ENCODE peak calls at places on chromosomes 11 and 22, in six cellular contexts. Q is lower leg skin, J is body of pancreas, C is cardiac fibroblast, E is cardiac muscle cell, O is brain microvascular endothelial cell. B is an unnamed sample.

GRCh38 chr11:92384316-92384715 is 159.7 kb downstream of the FAT3 start:
- DNase-seq in Q (no peak), J (no peak), C (peak; percentile 74), E (peak; percentile 38), O (peak; percentile 81), B (no peak)

GRCh38 chr11:57294225-57295131 is 30.3 kb downstream of the TNKS1BP1 start:
- DNase-seq in Q (no peak), J (peak; percentile 65), C (peak; percentile 53), E (peak; percentile 64), O (no peak), B (no peak)

GRCh38 chr22:27919943-27920755 is 1.1 kb upstream of the PITPNB start:
- DNase-seq in Q (no peak), J (peak; percentile 16), C (peak; percentile 66), E (peak; percentile 81), O (peak; percentile 46), B (no peak)

GRCh38 chr11:75283391-75283931 is 42.9 kb downstream of the TPBGL start:
- DNase-seq in Q (no peak), J (no peak), C (no peak), E (no peak), O (no peak), B (no peak)

GRCh38 chr22:48717076-48717810 is 1110.4 kb downstream of the BRD1 start:
- DNase-seq in Q (no peak), J (no peak), C (no peak), E (no peak), O (no peak), B (no peak)

GRCh38 chr11:122717264-122717867 is 61.8 kb downstream of the UBASH3B start:
- DNase-seq in Q (no peak), J (no peak), C (no peak), E (no peak), O (no peak), B (no peak)

GRCh38 chr11:78957481-78958245 is 383.0 kb upstream of the NARS2 start:
- DNase-seq in Q (peak; percentile 29), J (no peak), C (peak; percentile 59), E (no peak), O (no peak), B (peak; percentile 10)

GRCh38 chr22:42717197-42717967 is 3.3 kb downstream of the A4GALT start:
- DNase-seq in Q (no peak), J (no peak), C (peak; percentile 56), E (peak; percentile 19), O (no peak), B (no peak)

GRCh38 chr22:40022536-40023225 is 27.9 kb downstream of the FAM83F start:
- DNase-seq in Q (no peak), J (no peak), C (no peak), E (no peak), O (no peak), B (no peak)

GRCh38 chr11:119482561-119483001 is 59.6 kb upstream of the THY1 start:
- DNase-seq in Q (peak; percentile 83), J (no peak), C (no peak), E (no peak), O (no peak), B (no peak)

GRCh38 chr22:27686534-27686933 is 115.0 kb downstream of the MN1 start:
- DNase-seq in Q (no peak), J (peak; percentile 68), C (peak; percentile 90), E (peak; percentile 92), O (peak; percentile 95), B (no peak)

GRCh38 chr11:129694966-129695365 is 120.7 kb upstream of the TMEM45B start:
- DNase-seq in Q (peak; percentile 78), J (no peak), C (peak; percentile 14), E (no peak), O (peak; percentile 5), B (no peak)

GRCh38 chr11:119942021-119942420 is 195.9 kb downstream of the TRIM29 start:
- DNase-seq in Q (peak; percentile 68), J (no peak), C (no peak), E (no peak), O (no peak), B (no peak)

GRCh38 chr22:23289130-23289503 is 108.8 kb downstream of the BCR start:
- DNase-seq in Q (no peak), J (no peak), C (no peak), E (no peak), O (no peak), B (no peak)

GRCh38 chr11:73326929-73327811 is 19.1 kb downstream of the ARHGEF17 start:
- DNase-seq in Q (no peak), J (peak; percentile 37), C (peak; percentile 93), E (peak; percentile 38), O (no peak), B (no peak)

GRCh38 chr11:298406-299065 is 790 bp downstream of the IFITM5 start:
- DNase-seq in Q (peak; percentile 87), J (peak; percentile 64), C (no peak), E (no peak), O (no peak), B (no peak)

GRCh38 chr22:17862646-17863181 is 88.4 kb upstream of the BID start:
- DNase-seq in Q (no peak), J (no peak), C (no peak), E (no peak), O (no peak), B (no peak)

GRCh38 chr22:43002198-43002577 is 12.8 kb downstream of the PACSIN2 start:
- DNase-seq in Q (no peak), J (no peak), C (peak; percentile 72), E (peak; percentile 79), O (peak; percentile 58), B (no peak)

GRCh38 chr11:17722000-17722643 is 2.8 kb downstream of the MYOD1 start:
- DNase-seq in Q (no peak), J (peak; percentile 22), C (peak; percentile 33), E (peak; percentile 30), O (no peak), B (no peak)

GRCh38 chr11:108654994-108655631 is 9.8 kb upstream of the DDX10 start:
- DNase-seq in Q (no peak), J (peak; percentile 69), C (peak; percentile 78), E (peak; percentile 69), O (peak; percentile 49), B (no peak)

GRCh38 chr11:44619931-44620725 is 54.7 kb downstream of the CD82 start:
- DNase-seq in Q (peak; percentile 82), J (no peak), C (no peak), E (no peak), O (no peak), B (no peak)

GRCh38 chr22:47419239-47419638 is 656.8 kb downstream of the TBC1D22A start:
- DNase-seq in Q (no peak), J (no peak), C (no peak), E (no peak), O (no peak), B (no peak)

GRCh38 chr11:11243790-11244469 is 109.1 kb downstream of the CSNK2A3 start:
- DNase-seq in Q (no peak), J (peak; percentile 11), C (peak; percentile 6), E (peak; percentile 20), O (peak; percentile 16), B (no peak)

GRCh38 chr22:42913874-42914510 is 56.9 kb upstream of the ARFGAP3 start:
- DNase-seq in Q (no peak), J (peak; percentile 39), C (no peak), E (no peak), O (no peak), B (no peak)

GRCh38 chr11:3000032-3000961 is 8.2 kb upstream of the NAP1L4 start:
- DNase-seq in Q (peak; percentile 88), J (peak; percentile 90), C (peak; percentile 39), E (peak; percentile 78), O (peak; percentile 71), B (no peak)

DNA sequence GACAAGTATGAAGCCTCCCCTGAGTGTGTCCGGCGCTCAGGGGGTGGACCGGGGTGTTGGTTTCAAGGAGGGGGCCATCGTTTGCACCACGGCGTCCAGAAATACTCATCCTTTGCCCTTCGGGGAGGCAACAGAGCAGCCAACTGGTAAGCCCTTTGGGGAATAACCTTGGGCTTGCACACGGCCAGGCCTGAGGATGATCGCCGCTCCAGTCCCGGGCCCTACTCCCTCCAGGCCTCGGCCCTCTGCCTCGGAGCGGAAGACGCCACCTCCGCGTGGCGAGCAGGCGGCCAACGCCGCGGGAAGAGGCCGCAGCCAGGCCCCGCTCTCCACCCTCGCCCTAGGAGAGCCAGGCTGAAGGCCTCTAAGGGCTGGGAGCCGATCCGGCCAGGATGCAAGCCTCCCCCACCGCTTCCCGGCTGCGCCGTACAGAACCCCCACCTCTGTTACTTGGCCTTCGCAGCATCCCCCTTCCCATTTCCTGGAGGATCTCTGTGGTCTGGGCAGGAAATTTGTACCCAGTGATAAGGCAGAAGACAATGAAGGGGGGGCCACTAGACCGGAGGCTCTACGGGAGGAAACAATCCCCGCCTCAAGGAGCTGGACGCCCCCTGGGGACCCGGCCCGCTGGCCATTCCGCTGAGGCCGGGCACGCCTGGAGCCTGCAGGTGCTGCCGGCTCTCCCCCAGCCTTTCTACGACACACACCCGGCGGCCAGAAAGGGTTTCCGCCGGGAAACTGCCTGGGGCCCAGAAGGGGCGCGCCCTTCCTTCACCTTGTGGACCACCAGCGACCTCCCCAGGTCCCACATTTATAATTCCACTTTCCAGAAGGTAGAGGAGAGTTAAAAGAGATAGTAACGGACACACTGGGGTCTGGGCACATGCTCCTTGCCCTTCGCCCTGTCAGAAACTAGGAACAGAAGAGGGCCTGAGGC is 2.6 kb downstream of the ESAM start:
- DNase-seq in Q (peak; percentile 87), J (no peak), C (no peak), E (peak; percentile 68), O (no peak), B (no peak)
- H3K4me3 ChIP-seq in Q (no peak overlapping the region), J (no peak overlapping the region), C (no peak overlapping the region), E (no peak overlapping the region), O (no peak overlapping the region), B (peak overlapping the region; percentile 41)

GRCh38 chr11:116715383-116715782 is 57.4 kb downstream of the BUD13 start:
- DNase-seq in Q (no peak), J (no peak), C (no peak), E (no peak), O (no peak), B (no peak)
- TF ChIP-seq CTCF in Q (no peak), J (no peak), C (no peak), E (no peak), O (peak; percentile 5), B (no peak)

DNA sequence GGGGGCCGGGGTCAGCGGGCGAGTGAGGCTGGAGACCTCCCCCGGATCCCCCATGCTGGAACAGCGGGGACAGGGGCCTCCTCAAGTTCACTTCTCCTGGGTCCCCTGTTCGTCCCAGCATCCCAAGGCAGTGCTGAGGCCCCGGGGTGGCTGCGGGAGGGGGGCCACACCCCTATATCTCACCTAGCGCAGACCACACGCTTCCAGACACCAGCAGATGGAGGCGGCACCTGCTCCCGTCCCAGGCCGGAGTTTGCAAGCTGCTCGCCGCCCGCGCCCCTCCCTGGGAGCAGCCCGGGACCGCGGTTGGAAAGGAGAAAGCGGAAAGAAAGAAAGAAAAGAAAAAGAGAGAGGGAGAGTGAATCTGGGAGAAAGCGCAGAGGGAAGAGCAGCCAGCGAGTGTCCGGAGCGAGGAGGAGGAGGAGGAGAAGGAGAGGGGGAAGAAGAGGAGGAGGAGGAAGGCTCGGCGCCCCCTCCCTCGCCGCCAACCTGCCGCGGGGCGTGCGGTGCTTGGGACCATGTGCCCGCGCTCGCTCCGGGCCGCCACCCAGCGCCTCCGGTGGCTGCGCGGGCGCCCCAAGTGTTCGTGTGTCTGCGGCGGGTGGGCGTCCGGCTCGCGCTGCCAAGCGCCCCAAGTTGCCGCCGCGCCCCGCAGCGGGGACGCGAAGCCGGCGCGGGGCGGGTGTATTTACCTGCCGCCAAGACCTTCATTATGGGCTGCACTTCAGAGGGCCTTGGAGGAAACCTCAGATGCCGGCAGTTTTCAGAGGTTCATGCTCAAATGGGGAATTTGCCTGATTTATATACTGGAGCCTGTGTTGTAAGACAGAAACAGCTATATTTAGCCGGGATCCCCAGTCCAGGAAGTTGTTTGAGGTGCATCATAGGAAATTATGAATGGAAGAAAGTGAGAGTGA is at the start of gene LIF:
- DNase-seq in Q (no peak), J (peak; percentile 38), C (peak; percentile 89), E (peak; percentile 69), O (peak; percentile 79), B (no peak)
- H3K4me3 ChIP-seq in Q (peak within 1 kb of the TSS; percentile 44), J (no peak within 1 kb of the TSS), C (peak within 1 kb of the TSS; percentile 75), E (peak within 1 kb of the TSS; percentile 55), O (peak within 1 kb of the TSS; percentile 88), B (peak within 1 kb of the TSS; percentile 39)

GRCh38 chr11:112097734-112098528 is 11.3 kb downstream of the SDHD start:
- DNase-seq in Q (no peak), J (no peak), C (no peak), E (no peak), O (no peak), B (no peak)
- TF ChIP-seq CTCF in Q (no peak), J (no peak), C (no peak), E (no peak), O (no peak), B (no peak)